ENCODE peak calls at places on chromosomes 4 and X, in six cellular contexts. F, L, Q, X, Z and V are unnamed samples. For H3K9me2, the result is how much of the 10 kb centered on the place peaks cover.

GRCh38 chr4:140156529-140157171 is 2.7 kb upstream of the MAML3 start:
- DNase-seq in X (no peak), Z (no peak), L (no peak), F (peak), Q (peak), V (no peak)

GRCh38 chr4:111400736-111401135 is 744.5 kb upstream of the FAM241A start:
- DNase-seq in F (no peak), X (no peak), Z (no peak), L (peak), Q (no peak), V (peak)

GRCh38 chrX:9980927-9981326 is 13.8 kb downstream of the CLDN34 start:
- DNase-seq in F (no peak), Q (no peak), Z (no peak), L (no peak), X (no peak), V (no peak)

GRCh38 chr4:60187428-60187827 is 1012.7 kb upstream of the ADGRL3 start:
- DNase-seq in Z (no peak), Q (no peak), F (no peak), L (no peak), X (no peak), V (no peak)

GRCh38 chrX:116436358-116436816 is at the start of gene SLC6A14:
- DNase-seq in Q (no peak), L (no peak), F (no peak), X (no peak), Z (no peak), V (peak)

GRCh38 chr4:171534391-171534790 is 278.8 kb upstream of the GALNTL6 start:
- DNase-seq in F (no peak), X (no peak), L (no peak), Q (no peak), Z (no peak), V (no peak)

GRCh38 chr4:185914583-185915199 is 102.7 kb upstream of the SORBS2 start:
- DNase-seq in L (no peak), F (no peak), X (no peak), Q (no peak), Z (peak), V (no peak)

GRCh38 chr4:3859571-3859970 is 93.4 kb downstream of the ADRA2C start:
- DNase-seq in X (no peak), F (no peak), Q (no peak), L (no peak), Z (no peak), V (no peak)

GRCh38 chrX:44314259-44314734 is 29.2 kb downstream of the EFHC2 start:
- DNase-seq in L (peak), X (no peak), Z (peak), Q (peak), F (no peak), V (peak)

GRCh38 chr4:39464886-39465501 is 6.1 kb downstream of the LIAS start:
- DNase-seq in L (peak), X (peak), Z (peak), F (peak), Q (no peak), V (peak)

GRCh38 chrX:119654112-119654531 is 38.8 kb downstream of the SEPTIN6 start:
- DNase-seq in F (no peak), L (peak), Q (no peak), Z (peak), X (no peak), V (no peak)

GRCh38 chr4:87032884-87033533 is 98.2 kb downstream of the AFF1 start:
- DNase-seq in L (peak), Z (no peak), F (no peak), X (no peak), Q (no peak), V (peak)

GRCh38 chr4:141011799-141012377 is 121.4 kb downstream of the RNF150 start:
- DNase-seq in Z (no peak), X (no peak), Q (no peak), F (no peak), L (no peak), V (no peak)

GRCh38 chrX:69285881-69286545 is 120.8 kb upstream of the PJA1 start:
- DNase-seq in Q (peak), X (peak), F (peak), Z (peak), L (peak), V (peak)

GRCh38 chr4:175470141-175470540 is 341.9 kb downstream of the GPM6A start:
- DNase-seq in Q (no peak), F (no peak), Z (no peak), X (no peak), L (peak), V (peak)

GRCh38 chr4:152935661-152936445 is at the start of gene FHDC1:
- DNase-seq in L (peak), X (peak), Q (peak), Z (peak), F (no peak), V (peak)

GRCh38 chr4:16788893-16789292 is 109.6 kb downstream of the LDB2 start:
- DNase-seq in Q (no peak), Z (no peak), F (no peak), X (no peak), L (no peak), V (no peak)

GRCh38 chrX:101550825-101551767 is 749 bp downstream of the ARMCX1 start:
- DNase-seq in F (no peak), L (peak), Z (peak), X (no peak), Q (no peak), V (no peak)

GRCh38 chr4:105709081-105709450 is 482 bp downstream of the GSTCD start:
- DNase-seq in Z (no peak), F (peak), Q (peak), X (peak), L (peak), V (peak)

GRCh38 chrX:134542485-134542884 is 82.5 kb downstream of the HPRT1 start:
- DNase-seq in Q (no peak), F (peak), L (peak), Z (no peak), X (no peak), V (peak)

GRCh38 chr4:25096553-25097443 is 63.5 kb downstream of the SEPSECS start:
- DNase-seq in X (no peak), Z (no peak), Q (no peak), L (no peak), F (no peak), V (no peak)
- H3K9me2 ChIP-seq in X (under half), Z (under half), Q (under half), L (under half), F (under half), V (under half)

DNA sequence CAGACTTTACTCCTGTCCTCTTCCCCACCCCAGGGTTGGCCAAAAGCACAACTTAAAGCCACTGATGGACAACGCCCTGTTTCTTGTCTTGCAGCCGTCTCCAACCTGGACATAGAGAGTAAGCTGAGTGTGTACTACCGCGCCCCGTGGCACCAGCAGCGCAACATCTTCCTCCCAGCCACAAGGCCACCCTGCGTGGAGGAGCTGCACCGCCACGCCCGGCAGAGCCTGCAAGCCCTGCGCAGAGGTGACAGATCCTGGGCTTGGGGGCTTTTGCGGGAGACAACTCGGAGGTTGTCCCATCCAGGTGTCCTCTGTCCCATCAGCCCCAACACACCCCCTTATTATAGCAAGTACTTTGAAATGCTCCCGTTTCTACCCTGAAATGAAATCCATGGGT is 49.6 kb upstream of the SCML1 start:
- DNase-seq in L (no peak), F (no peak), Q (no peak), X (no peak), Z (no peak), V (no peak)
- H2AFZ ChIP-seq in L (no peak), F (no peak), Q (no peak), X (no peak), Z (no peak), V (no peak)

DNA sequence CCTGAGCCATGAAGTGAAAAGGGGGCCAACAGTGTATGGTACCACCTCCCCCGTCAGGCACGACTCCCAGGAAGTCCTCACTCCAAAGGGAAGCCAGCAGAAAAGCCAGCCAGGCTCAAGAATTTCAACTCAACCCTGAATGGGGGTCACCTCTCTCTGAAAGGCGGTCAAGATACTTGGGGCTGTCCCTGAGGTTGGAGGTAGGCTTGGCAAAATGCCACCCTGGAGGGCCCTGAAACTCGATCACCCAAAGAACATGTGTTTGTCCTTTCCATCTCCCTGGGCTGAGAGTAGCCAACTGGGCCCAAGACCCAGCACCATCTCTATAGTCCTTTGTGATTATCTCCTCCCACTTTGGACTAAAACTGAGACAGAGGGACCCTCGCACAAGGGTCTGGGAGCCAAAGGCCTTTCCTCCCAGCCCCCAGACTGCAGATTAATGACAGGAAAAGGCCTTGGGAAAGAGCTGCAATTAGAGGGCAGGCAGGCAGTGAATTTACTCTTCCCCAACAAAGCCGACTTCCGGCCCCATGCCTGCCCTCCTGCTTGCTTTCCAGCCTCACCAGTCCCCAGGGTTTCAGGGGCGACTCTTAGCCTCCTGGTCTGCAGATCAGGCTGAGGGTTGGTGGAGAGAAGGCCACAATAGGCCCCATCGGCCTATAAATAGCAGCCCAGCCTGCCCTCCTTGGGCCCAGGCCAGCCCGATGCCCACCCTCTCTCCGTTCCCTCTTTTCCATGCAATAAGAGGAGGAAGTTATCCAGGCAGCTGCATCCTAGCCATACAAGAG is 5.6 kb downstream of the SASH3 start:
- DNase-seq in F (no peak), Z (no peak), X (no peak), L (no peak), Q (no peak), V (no peak)
- H3K9ac ChIP-seq in F (no peak), Z (no peak), X (no peak), L (no peak), Q (no peak), V (no peak)

GRCh38 chr4:40627540-40627939 is 2.1 kb downstream of the RBM47 start:
- DNase-seq in Z (no peak), Q (no peak), F (no peak), L (no peak), X (no peak), V (no peak)
- H3K9me2 ChIP-seq in Z (under half), Q (under half), F (under half), L (under half), X (under half), V (under half)

GRCh38 chr4:26425953-26426352 is 64.3 kb downstream of the CCKAR start:
- DNase-seq in X (no peak), Q (no peak), F (no peak), Z (no peak), L (no peak), V (no peak)
- H2AFZ ChIP-seq in X (no peak), Q (no peak), F (no peak), Z (no peak), L (no peak), V (no peak)

DNA sequence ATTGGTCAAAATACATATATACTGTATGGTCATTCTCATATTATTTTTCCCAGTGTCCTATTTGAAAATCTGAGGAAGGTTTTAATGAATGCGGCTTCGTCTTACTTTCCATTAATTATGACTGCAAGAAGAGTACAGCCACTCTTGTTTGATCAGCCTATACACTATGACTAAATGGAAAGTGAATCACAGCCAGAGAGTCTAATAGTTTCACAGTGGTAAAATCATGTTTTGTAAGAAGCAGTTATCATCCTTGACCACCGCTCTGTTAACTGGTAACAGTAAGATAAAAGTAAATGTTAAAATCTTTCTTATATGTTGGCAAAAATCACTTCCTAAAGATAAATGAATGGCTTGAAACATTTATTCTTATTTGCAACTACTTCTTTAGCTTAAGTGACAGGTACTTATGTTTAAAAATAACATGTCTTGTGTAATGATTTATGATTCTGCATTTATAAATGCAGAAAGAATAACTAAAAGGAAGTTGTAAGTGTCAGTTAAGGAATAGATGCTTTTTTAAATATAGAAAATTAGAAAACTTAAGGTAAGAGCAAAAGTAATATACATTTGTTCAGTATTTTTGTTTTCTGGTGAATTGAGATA is 13.3 kb downstream of the GALNT7 start:
- DNase-seq in X (peak), F (no peak), L (peak), Z (no peak), Q (no peak), V (peak)
- H3K9ac ChIP-seq in X (peak), F (no peak), L (peak), Z (peak), Q (no peak), V (peak)

GRCh38 chr4:128450326-128451120 is 162.9 kb upstream of the PGRMC2 start:
- DNase-seq in L (no peak), Z (no peak), X (no peak), Q (no peak), F (no peak), V (no peak)
- H3K9me2 ChIP-seq in L (under half), Z (under half), X (under half), Q (under half), F (under half), V (under half)

GRCh38 chr4:173038192-173038896 is 130.3 kb upstream of the GALNT7 start:
- DNase-seq in X (no peak), Z (no peak), L (no peak), F (no peak), Q (no peak), V (peak)
- H2AFZ ChIP-seq in X (no peak), Z (no peak), L (no peak), F (no peak), Q (no peak), V (peak)

GRCh38 chr4:36198861-36199260 is 45.5 kb downstream of the ARAP2 start:
- DNase-seq in L (no peak), Z (no peak), X (no peak), F (no peak), Q (no peak), V (no peak)
- H3K9ac ChIP-seq in L (no peak), Z (no peak), X (no peak), F (no peak), Q (no peak), V (no peak)